ENCODE peak calls at places on chromosomes 5 and 9, in six cellular contexts. T is K562, H is PC-3, U is GM23338, Q is uterus, C is hepatocyte. Z is an unnamed sample.

GRCh38 chr5:178545156-178545555 is 45.0 kb downstream of the COL23A1 start:
- DNase-seq in T (no peak), H (no peak), U (no peak), Q (no peak), C (no peak), Z (no peak)

GRCh38 chr9:71245651-71246050 is 124.2 kb upstream of the TRPM3 start:
- DNase-seq in T (no peak), H (no peak), U (peak), Q (no peak), C (no peak), Z (no peak)

GRCh38 chr5:103424453-103425205 is 138.0 kb downstream of the NUDT12 start:
- DNase-seq in T (no peak), H (no peak), U (no peak), Q (no peak), C (no peak), Z (peak)

GRCh38 chr9:126693428-126693931 is 79.8 kb downstream of the LMX1B start:
- DNase-seq in T (no peak), H (no peak), U (no peak), Q (no peak), C (no peak), Z (no peak)

GRCh38 chr9:116204252-116204882 is 50.8 kb downstream of the PAPPA start:
- DNase-seq in T (no peak), H (peak), U (no peak), Q (no peak), C (no peak), Z (no peak)

GRCh38 chr5:91269198-91269597 is 113.9 kb downstream of the ARRDC3 start:
- DNase-seq in T (no peak), H (no peak), U (no peak), Q (no peak), C (no peak), Z (no peak)

GRCh38 chr5:158746979-158747378 is 352.7 kb downstream of the EBF1 start:
- DNase-seq in T (no peak), H (peak), U (no peak), Q (no peak), C (no peak), Z (peak)

GRCh38 chr9:18274693-18275092 is 199.3 kb upstream of the ADAMTSL1 start:
- DNase-seq in T (no peak), H (peak), U (no peak), Q (no peak), C (no peak), Z (no peak)

GRCh38 chr5:115736690-115737005 is 79.8 kb downstream of the CDO1 start:
- DNase-seq in T (no peak), H (no peak), U (peak), Q (no peak), C (no peak), Z (no peak)

GRCh38 chr5:54646285-54647101 is 128.9 kb downstream of the SNX18 start:
- DNase-seq in T (no peak), H (peak), U (peak), Q (peak), C (no peak), Z (peak)

GRCh38 chr5:54639621-54640020 is 122.1 kb downstream of the SNX18 start:
- DNase-seq in T (no peak), H (no peak), U (peak), Q (no peak), C (no peak), Z (no peak)

GRCh38 chr5:54643679-54644078 is 126.1 kb downstream of the SNX18 start:
- DNase-seq in T (no peak), H (peak), U (no peak), Q (no peak), C (no peak), Z (peak)

GRCh38 chr5:54645888-54646284 is 128.3 kb downstream of the SNX18 start:
- DNase-seq in T (no peak), H (no peak), U (no peak), Q (no peak), C (no peak), Z (no peak)

GRCh38 chr5:54644226-54644625 is 126.7 kb downstream of the SNX18 start:
- DNase-seq in T (no peak), H (peak), U (no peak), Q (no peak), C (no peak), Z (peak)
- H3K4me3 ChIP-seq in T (no peak), H (no peak), U (no peak), Q (no peak), C (no peak), Z (no peak)

DNA sequence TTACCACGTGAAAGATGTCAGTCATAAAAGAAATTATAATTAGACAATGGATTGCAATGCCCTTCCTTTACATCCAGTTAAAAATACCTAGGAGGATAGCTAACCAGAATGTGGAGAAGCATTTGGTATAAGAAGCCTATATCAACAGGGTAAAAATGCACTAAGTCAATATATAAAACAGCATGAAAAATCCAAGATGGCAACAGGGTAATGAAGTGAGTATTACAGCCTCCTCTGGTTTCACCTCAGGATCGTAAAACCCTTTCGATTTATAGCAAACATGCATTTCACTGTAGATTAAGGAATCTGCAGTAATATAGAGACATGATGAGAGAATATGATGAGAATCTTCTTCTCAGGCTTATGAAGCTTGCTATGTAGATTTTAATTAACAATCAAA is 999.3 kb downstream of the NR2F1-AS1 start:
- DNase-seq in T (no peak), H (no peak), U (no peak), Q (no peak), C (no peak), Z (no peak)
- H3K27ac ChIP-seq in T (no peak), H (no peak), U (no peak), Q (no peak), C (no peak), Z (no peak)

GRCh38 chr5:42995152-42995751 is 44.9 kb downstream of the ANXA2R start:
- DNase-seq in T (peak), H (no peak), U (no peak), Q (no peak), C (no peak), Z (no peak)
- TF ChIP-seq CTCF in T (no peak), H (no peak), U (peak), Q (no peak), C (no peak), Z (no peak)

GRCh38 chr9:84447305-84447704 is 106.7 kb upstream of the SLC28A3 start:
- DNase-seq in T (no peak), H (no peak), U (no peak), Q (no peak), C (no peak), Z (no peak)
- H3K4me3 ChIP-seq in T (no peak), H (no peak), U (no peak), Q (no peak), C (no peak), Z (no peak)

DNA sequence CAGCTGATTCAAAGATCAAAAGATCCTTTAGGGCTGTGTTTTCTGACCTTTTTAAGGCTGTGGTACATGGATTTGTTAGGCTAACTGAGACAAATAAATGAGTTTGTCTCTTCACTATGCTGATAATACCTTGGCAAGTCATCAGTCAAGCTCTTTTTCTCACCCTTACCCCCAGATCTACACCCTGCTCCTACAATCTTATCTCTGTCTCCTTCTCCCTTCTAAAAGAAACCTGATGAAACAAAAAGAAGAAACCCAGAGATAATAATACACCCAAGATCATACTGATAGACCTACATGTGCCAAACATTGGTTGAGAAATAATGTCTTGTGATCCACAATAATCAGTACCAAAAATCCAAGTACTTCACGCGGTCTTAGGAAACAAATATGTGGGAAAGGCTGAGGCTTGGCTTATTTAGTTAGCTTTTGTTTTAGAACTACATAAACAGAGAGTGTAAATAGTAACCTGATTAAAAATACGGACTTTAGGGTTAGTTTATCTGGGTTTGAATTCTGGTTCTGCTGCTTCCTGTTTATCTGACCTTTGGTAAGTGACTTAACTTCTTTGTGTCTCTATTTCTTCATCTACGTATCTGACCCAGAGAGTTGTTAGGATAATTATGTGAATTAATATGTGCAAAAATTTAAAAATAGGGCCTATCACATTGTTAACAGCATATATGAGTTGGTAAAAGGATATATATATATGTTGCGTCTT is 24.8 kb upstream of the PDCD1LG2 start:
- DNase-seq in T (no peak), H (no peak), U (no peak), Q (no peak), C (no peak), Z (no peak)
- H3K27ac ChIP-seq in T (no peak), H (no peak), U (no peak), Q (no peak), C (no peak), Z (no peak)

Z was measured in brain microvascular endothelial cell.